ENCODE peak calls at places on chromosomes 5 and 9, in six cellular contexts. O, B, T, Q, S and E are unnamed samples.

GRCh38 chr9:123039617-123040219 is 6.3 kb downstream of the GPR21 start:
- DNase-seq in T (no peak), S (no peak), Q (no peak), O (no peak), B (no peak), E (no peak)

GRCh38 chr5:132342291-132343180 is 27.0 kb upstream of the SLC22A5 start:
- DNase-seq in Q (no peak), O (no peak), B (no peak), T (no peak), S (no peak), E (no peak)

GRCh38 chr9:110328763-110329162 is 8.9 kb downstream of the TXNDC8 start:
- DNase-seq in T (no peak), Q (no peak), B (no peak), S (no peak), O (no peak), E (no peak)

GRCh38 chr5:79069488-79070001 is at the start of the genes BHMT2 and DMGDH:
- DNase-seq in Q (peak), S (peak), T (no peak), B (peak), O (peak), E (peak)

GRCh38 chr9:106619211-106619610 is 243.8 kb upstream of the ZNF462 start:
- DNase-seq in S (no peak), Q (peak), T (no peak), O (no peak), B (no peak), E (peak)

GRCh38 chr5:136094913-136095641 is 37.6 kb upstream of the SMAD5 start:
- DNase-seq in T (no peak), O (no peak), S (no peak), B (no peak), Q (no peak), E (no peak)

GRCh38 chr5:180515294-180515693 is 21.1 kb downstream of the CNOT6 start:
- DNase-seq in S (no peak), Q (no peak), O (no peak), B (no peak), T (no peak), E (no peak)

GRCh38 chr5:372556-372910 is 51.0 kb downstream of the AHRR start:
- DNase-seq in O (peak), Q (no peak), T (no peak), S (no peak), B (peak), E (no peak)

GRCh38 chr9:14051459-14051858 is 262.5 kb downstream of the NFIB start:
- DNase-seq in Q (no peak), B (no peak), S (no peak), O (no peak), T (no peak), E (peak)

GRCh38 chr9:14209399-14209990 is 104.4 kb downstream of the NFIB start:
- DNase-seq in B (no peak), Q (no peak), S (no peak), O (no peak), T (no peak), E (no peak)

GRCh38 chr5:128927644-128928043 is 37.6 kb upstream of the SLC27A6 start:
- DNase-seq in O (no peak), Q (no peak), S (no peak), T (no peak), B (no peak), E (no peak)

GRCh38 chr5:134874831-134875655 is 872 bp downstream of the TXNDC15 start:
- DNase-seq in B (peak), Q (peak), S (peak), O (peak), T (no peak), E (peak)

GRCh38 chr5:150589791-150590601 is 50.5 kb upstream of the SYNPO start:
- DNase-seq in Q (no peak), B (peak), O (peak), T (no peak), S (peak), E (peak)

GRCh38 chr5:178212241-178213002 is 8.1 kb downstream of the HNRNPAB start:
- DNase-seq in T (no peak), S (no peak), Q (no peak), O (no peak), B (no peak), E (no peak)

GRCh38 chr5:134506054-134507039 is 19.1 kb upstream of the JADE2 start:
- DNase-seq in B (peak), T (no peak), O (peak), S (peak), Q (no peak), E (no peak)

GRCh38 chr9:34707130-34707529 is 2.8 kb downstream of the CCL21 start:
- DNase-seq in Q (no peak), B (no peak), S (no peak), O (no peak), T (no peak), E (no peak)

GRCh38 chr5:57666582-57666981 is 184.0 kb upstream of the ACTBL2 start:
- DNase-seq in B (no peak), Q (no peak), O (no peak), T (no peak), S (no peak), E (no peak)

GRCh38 chr5:153824909-153825308 is 213.8 kb downstream of the FAM114A2 start:
- DNase-seq in S (no peak), T (no peak), B (no peak), Q (no peak), O (no peak), E (no peak)

GRCh38 chr9:127121628-127122175 is 733 bp downstream of the ANGPTL2 start:
- DNase-seq in S (no peak), B (no peak), O (no peak), T (no peak), Q (no peak), E (peak)

GRCh38 chr9:7980691-7981289 is 181.2 kb upstream of the DMAC1 start:
- DNase-seq in Q (no peak), S (no peak), B (no peak), T (no peak), O (no peak), E (no peak)

GRCh38 chr9:94181782-94182181 is 77.3 kb upstream of the ZNF169 start:
- DNase-seq in Q (no peak), T (no peak), B (no peak), S (no peak), O (no peak), E (no peak)

GRCh38 chr5:79785983-79786382 is 96.3 kb downstream of the CMYA5 start:
- DNase-seq in Q (no peak), T (no peak), S (no peak), B (no peak), O (no peak), E (no peak)

GRCh38 chr5:93637697-93638096 is 54.7 kb downstream of the NR2F1 start:
- DNase-seq in O (no peak), T (no peak), S (no peak), Q (no peak), B (no peak), E (no peak)

GRCh38 chr5:127772531-127772930 is 69.3 kb downstream of the CCDC192 start:
- DNase-seq in O (no peak), Q (no peak), S (no peak), T (no peak), B (no peak), E (no peak)

GRCh38 chr5:81789033-81789432 is 38.1 kb upstream of the SSBP2 start:
- DNase-seq in O (no peak), T (no peak), Q (peak), B (no peak), S (no peak), E (peak)

GRCh38 chr9:2024888-2025781 is 10.0 kb downstream of the SMARCA2 start:
- DNase-seq in T (no peak), Q (no peak), S (no peak), B (peak), O (no peak), E (no peak)

GRCh38 chr5:163943546-163943945 is 438.1 kb downstream of the MAT2B start:
- DNase-seq in S (no peak), T (no peak), Q (no peak), O (no peak), B (no peak), E (no peak)

GRCh38 chr5:72400950-72401349 is 80.8 kb downstream of the PTCD2 start:
- DNase-seq in B (no peak), S (no peak), O (no peak), Q (no peak), T (no peak), E (no peak)

GRCh38 chr9:23826120-23826629 is at the start of gene ELAVL2:
- DNase-seq in T (peak), S (peak), B (peak), Q (peak), O (peak), E (peak)

GRCh38 chr5:67395790-67396418 is 199.3 kb upstream of the CD180 start:
- DNase-seq in T (no peak), B (no peak), S (no peak), O (no peak), Q (no peak), E (no peak)

GRCh38 chr5:139222346-139222745 is 24.2 kb upstream of the SIL1 start:
- DNase-seq in S (no peak), O (no peak), Q (no peak), B (no peak), T (no peak), E (no peak)

GRCh38 chr5:116810937-116811336 is 236.3 kb upstream of the SEMA6A start:
- DNase-seq in B (no peak), S (no peak), O (no peak), Q (no peak), T (no peak), E (no peak)

DNA sequence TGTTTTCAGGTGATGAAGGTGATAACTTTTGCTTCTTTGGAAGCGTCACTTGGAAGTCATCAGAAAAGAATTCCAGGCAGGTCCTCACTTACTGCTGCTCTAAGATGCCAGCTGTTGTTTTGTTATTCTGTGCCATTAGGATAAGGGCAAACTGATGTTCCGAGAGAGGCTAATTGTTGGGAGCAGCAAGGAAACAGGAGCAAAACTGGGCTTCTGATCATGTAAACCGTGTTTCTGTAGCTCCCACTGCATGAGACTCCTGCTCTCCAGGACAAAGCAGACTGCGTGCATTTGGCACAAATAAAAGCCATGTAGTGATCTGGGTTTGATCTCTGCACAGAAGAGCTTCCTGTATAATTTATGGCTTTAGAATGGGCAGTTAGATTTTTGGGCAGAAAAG is 248.2 kb downstream of the MAN2A1 start:
- DNase-seq in B (no peak), T (no peak), O (no peak), Q (no peak), S (no peak), E (no peak)
- TF ChIP-seq CTCF in B (no peak), T (no peak), O (no peak), Q (no peak), S (no peak), E (no peak)

GRCh38 chr5:74608754-74609576 is 31.6 kb downstream of the ENC1 start:
- DNase-seq in O (no peak), S (no peak), B (no peak), T (no peak), Q (no peak), E (no peak)

GRCh38 chr5:74605759-74606158 is 34.8 kb downstream of the ENC1 start:
- DNase-seq in Q (no peak), S (no peak), O (no peak), B (no peak), T (no peak), E (no peak)
- H3K4me3 ChIP-seq in Q (no peak), S (no peak), O (no peak), B (no peak), T (no peak), E (no peak)

GRCh38 chr9:97501177-97501971 is at the start of gene TMOD1:
- DNase-seq in S (peak), Q (no peak), T (peak), B (peak), O (peak), E (peak)
- TF ChIP-seq CTCF in S (peak), Q (no peak), T (no peak), B (peak), O (no peak), E (no peak)

DNA sequence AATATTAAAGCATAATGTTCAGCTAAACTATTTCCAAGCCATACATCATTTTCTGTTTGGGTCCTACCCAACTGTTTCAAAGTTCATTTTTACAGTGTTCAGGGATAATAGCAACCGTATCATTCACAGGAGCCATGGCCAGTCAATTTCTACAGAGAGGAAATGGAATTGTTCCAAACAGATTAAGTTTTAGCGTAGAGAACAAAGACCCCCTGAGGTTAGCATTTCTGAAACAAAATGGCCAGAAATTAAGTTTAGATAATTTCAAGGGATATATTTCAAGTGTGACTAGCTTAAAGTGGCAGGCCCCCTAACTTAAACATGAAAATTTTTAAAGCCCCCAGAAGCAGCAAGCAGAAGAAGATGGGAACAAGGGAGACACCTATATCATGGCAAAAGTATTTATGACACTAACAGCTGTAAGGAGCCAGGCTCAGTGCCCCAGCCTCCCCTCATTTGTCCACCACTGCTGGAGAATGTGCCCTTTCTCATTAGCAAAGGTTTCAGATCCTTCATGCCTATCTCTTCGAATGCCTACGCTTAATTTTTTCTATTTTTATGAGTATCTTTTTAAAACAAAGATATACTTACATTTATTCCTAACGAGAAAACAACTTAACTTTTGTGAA is 116.5 kb downstream of the MED27 start:
- DNase-seq in O (no peak), T (no peak), S (no peak), B (no peak), Q (no peak), E (no peak)
- H3K4me3 ChIP-seq in O (no peak), T (no peak), S (no peak), B (no peak), Q (no peak), E (no peak)

DNA sequence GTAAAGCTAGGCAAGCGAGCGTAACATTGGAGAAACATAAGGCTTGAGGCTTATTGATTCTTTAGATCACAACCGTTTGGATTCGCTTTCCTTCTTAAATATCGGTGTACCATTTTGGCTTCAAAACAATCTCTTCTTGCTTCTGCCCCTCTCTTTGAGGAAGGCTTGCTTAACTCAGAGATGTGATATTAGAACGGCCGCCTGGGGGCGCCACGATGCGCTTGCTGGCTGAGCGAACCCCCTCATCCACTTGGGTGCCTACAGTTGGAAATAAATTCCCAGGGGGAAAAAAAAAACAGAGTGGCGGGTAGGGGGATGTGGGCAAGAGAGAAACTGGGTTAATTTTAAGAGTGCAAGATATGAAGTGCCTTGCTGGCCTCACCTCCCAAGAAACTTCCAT is 116.0 kb downstream of the DPYSL3 start:
- DNase-seq in Q (no peak), S (no peak), B (no peak), T (no peak), O (no peak), E (no peak)
- TF ChIP-seq CTCF in Q (peak), S (no peak), B (peak), T (no peak), O (no peak), E (no peak)

GRCh38 chr9:121286973-121287721 is 19.2 kb downstream of the GSN start:
- DNase-seq in S (peak), O (peak), T (no peak), Q (peak), B (peak), E (peak)
- H3K4me3 ChIP-seq in S (peak), O (no peak), T (no peak), Q (peak), B (no peak), E (peak)

GRCh38 chr5:115601709-115602584 is at the start of gene TICAM2:
- DNase-seq in T (peak), B (peak), O (peak), S (peak), Q (peak), E (peak)
- TF ChIP-seq CTCF in T (peak), B (peak), O (peak), S (no peak), Q (peak), E (no peak)

GRCh38 chr9:98708933-98709911 is at the start of gene GABBR2:
- DNase-seq in T (no peak), O (no peak), Q (no peak), S (no peak), B (no peak), E (peak)
- H3K4me3 ChIP-seq in T (no peak), O (peak), Q (peak), S (peak), B (no peak), E (no peak)

GRCh38 chr9:9919174-9919573 is 693.6 kb downstream of the PTPRD start:
- DNase-seq in Q (no peak), B (no peak), S (no peak), O (no peak), T (no peak), E (no peak)

GRCh38 chr9:9913276-9913832 is 699.4 kb downstream of the PTPRD start:
- DNase-seq in T (no peak), O (no peak), S (no peak), B (no peak), Q (no peak), E (no peak)

GRCh38 chr9:9917400-9917799 is 695.4 kb downstream of the PTPRD start:
- DNase-seq in B (no peak), T (no peak), Q (no peak), S (no peak), O (no peak), E (no peak)

GRCh38 chr9:9912459-9912858 is 700.3 kb downstream of the PTPRD start:
- DNase-seq in S (no peak), Q (peak), T (no peak), B (no peak), O (no peak), E (no peak)

GRCh38 chr9:9914174-9914573 is 698.6 kb downstream of the PTPRD start:
- DNase-seq in O (no peak), Q (no peak), B (no peak), T (no peak), S (no peak), E (no peak)
- TF ChIP-seq CTCF in O (no peak), Q (no peak), B (no peak), T (no peak), S (no peak), E (no peak)

GRCh38 chr5:69502375-69503143 is 10.0 kb downstream of the OCLN start:
- DNase-seq in S (no peak), Q (peak), B (no peak), T (no peak), O (no peak), E (peak)
- H3K4me3 ChIP-seq in S (no peak), Q (no peak), B (no peak), T (no peak), O (no peak), E (no peak)